ENCODE peak calls at places on chromosomes 12 and 14, in five cellular contexts. M, X, E, A and F are unnamed samples.

GRCh38 chr14:103057372-103058208 is at the start of gene CDC42BPB:
- DNase-seq in M (peak), X (no peak), E (peak), A (peak), F (peak)

GRCh38 chr12:51218607-51219161 is 822 bp upstream of the POU6F1 start:
- DNase-seq in M (no peak), X (no peak), E (no peak), A (no peak), F (no peak)

GRCh38 chr14:23101213-23101970 is 3.4 kb downstream of the CIROP start:
- DNase-seq in M (no peak), X (no peak), E (no peak), A (no peak), F (no peak)

GRCh38 chr12:51948066-51948465 is 3.4 kb upstream of the ACVR1B start:
- DNase-seq in M (no peak), X (no peak), E (no peak), A (no peak), F (no peak)

GRCh38 chr12:125098676-125099406 is 33.6 kb downstream of the AACS start:
- DNase-seq in M (no peak), X (no peak), E (no peak), A (no peak), F (no peak)

GRCh38 chr14:51897791-51898190 is 37.4 kb downstream of the GNG2 start:
- DNase-seq in M (no peak), X (no peak), E (no peak), A (no peak), F (no peak)

GRCh38 chr12:90801776-90802175 is 153.2 kb downstream of the CCER1 start:
- DNase-seq in M (no peak), X (peak), E (no peak), A (peak), F (peak)

GRCh38 chr14:84225243-84225642 is 1304.7 kb upstream of the FLRT2 start:
- DNase-seq in M (no peak), X (no peak), E (no peak), A (peak), F (peak)

GRCh38 chr12:67592228-67593011 is 56.1 kb upstream of the DYRK2 start:
- DNase-seq in M (no peak), X (peak), E (no peak), A (peak), F (peak)

GRCh38 chr12:94100254-94100653 is 48.1 kb upstream of the PLXNC1 start:
- DNase-seq in M (no peak), X (no peak), E (peak), A (no peak), F (no peak)

GRCh38 chr14:104393898-104394605 is 185.5 kb upstream of the C14orf180 start:
- DNase-seq in M (no peak), X (no peak), E (peak), A (peak), F (no peak)

GRCh38 chr12:64104376-64104775 is 117.7 kb downstream of the KICS2 start:
- DNase-seq in M (no peak), X (no peak), E (no peak), A (peak), F (peak)

GRCh38 chr14:104845033-104845666 is 19.9 kb upstream of the CEP170B start:
- DNase-seq in M (no peak), X (no peak), E (no peak), A (no peak), F (no peak)

GRCh38 chr12:98253207-98253606 is 262.2 kb upstream of the TMPO start:
- DNase-seq in M (peak), X (no peak), E (no peak), A (no peak), F (no peak)

GRCh38 chr12:119803391-119803791 is 73.7 kb downstream of the CIT start:
- DNase-seq in M (no peak), X (no peak), E (no peak), A (peak), F (peak)

GRCh38 chr12:30753761-30754382 is 879 bp downstream of the CAPRIN2 start:
- DNase-seq in M (no peak), X (peak), E (peak), A (peak), F (no peak)

GRCh38 chr12:66600805-66601392 is 78.0 kb downstream of the GRIP1 start:
- DNase-seq in M (peak), X (no peak), E (no peak), A (no peak), F (no peak)

GRCh38 chr12:123132951-123133619 is 17.8 kb downstream of the PITPNM2 start:
- DNase-seq in M (no peak), X (no peak), E (no peak), A (no peak), F (no peak)

GRCh38 chr14:56341766-56342418 is 223.7 kb downstream of the PELI2 start:
- DNase-seq in M (no peak), X (no peak), E (no peak), A (peak), F (peak)